ENCODE peak calls at places on chromosome 20, in five cellular contexts. One of them, this sample, is unnamed.

GRCh38 chr20:47262365-47263013 is 94.0 kb downstream of the ZMYND8 start:
- DNase-seq in cardiac fibroblast: no peak
- DNase-seq in iPS-NIHi11: no peak
- DNase-seq in GM04504: no peak
- DNase-seq in fibroblast of mammary gland: peak
- DNase-seq in this sample: no peak

GRCh38 chr20:15188415-15188814 is 851.0 kb upstream of the FLRT3 start:
- DNase-seq in cardiac fibroblast: no peak
- DNase-seq in iPS-NIHi11: no peak
- DNase-seq in GM04504: no peak
- DNase-seq in fibroblast of mammary gland: no peak
- DNase-seq in this sample: no peak

GRCh38 chr20:44180814-44181213 is 6.2 kb downstream of the JPH2 start:
- DNase-seq in cardiac fibroblast: no peak
- DNase-seq in iPS-NIHi11: peak
- DNase-seq in GM04504: no peak
- DNase-seq in fibroblast of mammary gland: no peak
- DNase-seq in this sample: peak

GRCh38 chr20:40646321-40647212 is 42.5 kb downstream of the MAFB start:
- DNase-seq in cardiac fibroblast: peak
- DNase-seq in iPS-NIHi11: peak
- DNase-seq in GM04504: no peak
- DNase-seq in fibroblast of mammary gland: no peak
- DNase-seq in this sample: no peak

GRCh38 chr20:50029697-50030428 is 47.1 kb downstream of the SNAI1 start:
- DNase-seq in cardiac fibroblast: peak
- DNase-seq in iPS-NIHi11: no peak
- DNase-seq in GM04504: peak
- DNase-seq in fibroblast of mammary gland: peak
- DNase-seq in this sample: no peak

GRCh38 chr20:52829111-52829510 is 143.0 kb upstream of the TSHZ2 start:
- DNase-seq in cardiac fibroblast: no peak
- DNase-seq in iPS-NIHi11: no peak
- DNase-seq in GM04504: no peak
- DNase-seq in fibroblast of mammary gland: no peak
- DNase-seq in this sample: no peak

GRCh38 chr20:47654370-47654769 is 130.9 kb downstream of the SULF2 start:
- DNase-seq in cardiac fibroblast: no peak
- DNase-seq in iPS-NIHi11: no peak
- DNase-seq in GM04504: no peak
- DNase-seq in fibroblast of mammary gland: no peak
- DNase-seq in this sample: no peak

GRCh38 chr20:21498646-21499045 is 15.2 kb downstream of the NKX2-2 start:
- DNase-seq in cardiac fibroblast: no peak
- DNase-seq in iPS-NIHi11: no peak
- DNase-seq in GM04504: no peak
- DNase-seq in fibroblast of mammary gland: no peak
- DNase-seq in this sample: no peak

GRCh38 chr20:1491891-1492642 is 847 bp upstream of the SIRPB2 start:
- DNase-seq in cardiac fibroblast: peak
- DNase-seq in iPS-NIHi11: no peak
- DNase-seq in GM04504: no peak
- DNase-seq in fibroblast of mammary gland: no peak
- DNase-seq in this sample: no peak

GRCh38 chr20:63090682-63091571 is 84.2 kb upstream of the BHLHE23 start:
- DNase-seq in cardiac fibroblast: no peak
- DNase-seq in iPS-NIHi11: peak
- DNase-seq in GM04504: no peak
- DNase-seq in fibroblast of mammary gland: no peak
- DNase-seq in this sample: no peak

GRCh38 chr20:53671370-53671769 is 77.7 kb upstream of the ZNF217 start:
- DNase-seq in cardiac fibroblast: no peak
- DNase-seq in iPS-NIHi11: no peak
- DNase-seq in GM04504: no peak
- DNase-seq in fibroblast of mammary gland: no peak
- DNase-seq in this sample: no peak

GRCh38 chr20:62918137-62918536 is 8.2 kb downstream of the DIDO1 start:
- DNase-seq in cardiac fibroblast: no peak
- DNase-seq in iPS-NIHi11: no peak
- DNase-seq in GM04504: no peak
- DNase-seq in fibroblast of mammary gland: no peak
- DNase-seq in this sample: no peak

GRCh38 chr20:47319517-47320252 is 36.8 kb downstream of the ZMYND8 start:
- DNase-seq in cardiac fibroblast: peak
- DNase-seq in iPS-NIHi11: peak
- DNase-seq in GM04504: peak
- DNase-seq in fibroblast of mammary gland: peak
- DNase-seq in this sample: peak

GRCh38 chr20:32507998-32508774 is 76.9 kb downstream of the NOL4L start:
- DNase-seq in cardiac fibroblast: no peak
- DNase-seq in iPS-NIHi11: no peak
- DNase-seq in GM04504: no peak
- DNase-seq in fibroblast of mammary gland: no peak
- DNase-seq in this sample: no peak